ENCODE peak calls at places on chromosomes 7 and 10, in four cellular contexts. S is IMR-90, A is right lobe of liver, F is heart right ventricle. J is an unnamed sample. For H3K36me3, the result is how much of the 10 kb centered on the place peaks cover.

GRCh38 chr7:157079116-157079515 is 59.6 kb upstream of the UBE3C start:
- DNase-seq in S (no peak), A (no peak), F (no peak), J (no peak)

GRCh38 chr10:79351332-79351731 is 4.1 kb downstream of the PPIF start:
- DNase-seq in S (no peak), A (no peak), F (no peak), J (no peak)

GRCh38 chr7:151796091-151796870 is 80.6 kb downstream of the PRKAG2 start:
- DNase-seq in S (peak), A (peak), F (no peak), J (no peak)

GRCh38 chr7:77199008-77199966 is at the start of gene FGL2:
- DNase-seq in S (peak), A (peak), F (peak), J (peak)

GRCh38 chr7:1403844-1404404 is 55.3 kb downstream of the MICALL2 start:
- DNase-seq in S (peak), A (no peak), F (no peak), J (peak)

GRCh38 chr7:26348987-26349809 is 57.5 kb downstream of the SNX10 start:
- DNase-seq in S (no peak), A (no peak), F (no peak), J (no peak)

GRCh38 chr7:90605055-90605454 is 8.9 kb downstream of the CDK14 start:
- DNase-seq in S (no peak), A (no peak), F (no peak), J (no peak)

GRCh38 chr10:127447197-127447596 is 101.9 kb upstream of the NPS start:
- DNase-seq in S (no peak), A (no peak), F (no peak), J (no peak)

GRCh38 chr10:85612378-85612775 is 754.2 kb downstream of the GRID1 start:
- DNase-seq in S (no peak), A (no peak), F (no peak), J (no peak)

GRCh38 chr10:70222340-70222794 is 10.9 kb downstream of the PPA1 start:
- DNase-seq in S (peak), A (no peak), F (no peak), J (no peak)

GRCh38 chr7:14821757-14822480 is 80.6 kb downstream of the DGKB start:
- DNase-seq in S (peak), A (no peak), F (no peak), J (no peak)

GRCh38 chr7:35596061-35596460 is 98.9 kb downstream of the HERPUD2 start:
- DNase-seq in S (peak), A (no peak), F (no peak), J (peak)

GRCh38 chr7:86411804-86412203 is 231.9 kb upstream of the GRM3 start:
- DNase-seq in S (no peak), A (no peak), F (no peak), J (no peak)

GRCh38 chr7:129368389-129368986 is 65.7 kb upstream of the STRIP2 start:
- DNase-seq in S (no peak), A (no peak), F (no peak), J (no peak)

GRCh38 chr10:78462221-78462620 is 428.6 kb downstream of the RPS24 start:
- DNase-seq in S (no peak), A (no peak), F (no peak), J (no peak)

GRCh38 chr7:100588438-100588837 is 2.3 kb downstream of the FBXO24 start:
- DNase-seq in S (peak), A (no peak), F (no peak), J (peak)

GRCh38 chr7:133815677-133816210 is 311.4 kb upstream of the LRGUK start:
- DNase-seq in S (peak), A (no peak), F (no peak), J (no peak)

GRCh38 chr7:31211281-31211680 is 129.2 kb downstream of the NEUROD6 start:
- DNase-seq in S (no peak), A (no peak), F (no peak), J (no peak)

GRCh38 chr7:149729983-149730801 is 43.2 kb downstream of the ZNF467 start:
- DNase-seq in S (no peak), A (no peak), F (peak), J (no peak)

GRCh38 chr10:93384006-93384405 is 98.1 kb downstream of the MYOF start:
- DNase-seq in S (no peak), A (no peak), F (no peak), J (no peak)
- H3K36me3 ChIP-seq in S (under half), A (under half), F (under half), J (under half)

GRCh38 chr10:46539596-46540411 is 16.7 kb downstream of the GPRIN2 start:
- DNase-seq in S (peak), A (no peak), F (no peak), J (peak)

GRCh38 chr10:46541735-46542566 is 14.5 kb downstream of the GPRIN2 start:
- DNase-seq in S (no peak), A (peak), F (no peak), J (no peak)

GRCh38 chr10:46538723-46539426 is 17.6 kb downstream of the GPRIN2 start:
- DNase-seq in S (peak), A (no peak), F (no peak), J (peak)

GRCh38 chr10:46541017-46541661 is 15.3 kb downstream of the GPRIN2 start:
- DNase-seq in S (no peak), A (peak), F (no peak), J (peak)

GRCh38 chr10:46540412-46541016 is 15.9 kb downstream of the GPRIN2 start:
- DNase-seq in S (no peak), A (peak), F (no peak), J (no peak)
- H3K27ac ChIP-seq in S (peak), A (no peak), F (no peak), J (no peak)

GRCh38 chr7:105578496-105578895 is 2.8 kb downstream of the EFCAB10 start:
- DNase-seq in S (peak), A (no peak), F (no peak), J (no peak)

GRCh38 chr7:105580022-105580740 is 1.1 kb downstream of the EFCAB10 start:
- DNase-seq in S (no peak), A (no peak), F (no peak), J (no peak)

GRCh38 chr7:105584165-105584564 is 2.9 kb upstream of the EFCAB10 start:
- DNase-seq in S (no peak), A (no peak), F (no peak), J (no peak)

GRCh38 chr7:105583061-105583460 is 1.8 kb upstream of the EFCAB10 start:
- DNase-seq in S (no peak), A (no peak), F (no peak), J (no peak)

GRCh38 chr7:105581066-105581811 is at the start of gene EFCAB10:
- DNase-seq in S (peak), A (peak), F (peak), J (peak)
- TF ChIP-seq CTCF in S (no peak), A (no peak), F (no peak), J (peak)

GRCh38 chr10:917416-917720 is 14.1 kb downstream of the LARP4B start:
- DNase-seq in S (no peak), A (no peak), F (no peak), J (no peak)

GRCh38 chr10:919481-919880 is 12.0 kb downstream of the LARP4B start:
- DNase-seq in S (no peak), A (no peak), F (no peak), J (no peak)

GRCh38 chr10:916716-917415 is 14.6 kb downstream of the LARP4B start:
- DNase-seq in S (no peak), A (no peak), F (no peak), J (no peak)

GRCh38 chr10:920450-920849 is 11.1 kb downstream of the LARP4B start:
- DNase-seq in S (no peak), A (no peak), F (no peak), J (no peak)

DNA sequence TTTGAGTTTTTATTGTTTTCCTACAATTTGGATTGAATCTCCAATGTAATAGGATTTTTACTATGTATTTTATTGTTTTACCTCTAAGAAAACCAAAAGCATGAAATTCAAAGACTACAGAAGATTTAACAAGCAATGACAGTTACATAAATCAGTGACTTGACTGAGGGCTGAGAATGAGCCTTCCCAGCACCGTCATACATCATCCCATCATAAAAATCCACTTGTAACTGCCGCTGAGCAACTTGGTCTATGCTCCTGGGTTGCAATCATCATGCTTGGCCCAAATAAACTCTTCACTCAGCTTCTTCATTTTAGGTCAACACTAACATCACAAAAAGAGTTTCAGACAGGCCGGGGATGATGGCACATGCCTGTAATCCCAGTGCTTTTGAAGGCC is 13.5 kb downstream of the LARP4B start:
- DNase-seq in S (no peak), A (no peak), F (no peak), J (no peak)
- H3K36me3 ChIP-seq in S (under half), A (under half), F (under half), J (under half)

DNA sequence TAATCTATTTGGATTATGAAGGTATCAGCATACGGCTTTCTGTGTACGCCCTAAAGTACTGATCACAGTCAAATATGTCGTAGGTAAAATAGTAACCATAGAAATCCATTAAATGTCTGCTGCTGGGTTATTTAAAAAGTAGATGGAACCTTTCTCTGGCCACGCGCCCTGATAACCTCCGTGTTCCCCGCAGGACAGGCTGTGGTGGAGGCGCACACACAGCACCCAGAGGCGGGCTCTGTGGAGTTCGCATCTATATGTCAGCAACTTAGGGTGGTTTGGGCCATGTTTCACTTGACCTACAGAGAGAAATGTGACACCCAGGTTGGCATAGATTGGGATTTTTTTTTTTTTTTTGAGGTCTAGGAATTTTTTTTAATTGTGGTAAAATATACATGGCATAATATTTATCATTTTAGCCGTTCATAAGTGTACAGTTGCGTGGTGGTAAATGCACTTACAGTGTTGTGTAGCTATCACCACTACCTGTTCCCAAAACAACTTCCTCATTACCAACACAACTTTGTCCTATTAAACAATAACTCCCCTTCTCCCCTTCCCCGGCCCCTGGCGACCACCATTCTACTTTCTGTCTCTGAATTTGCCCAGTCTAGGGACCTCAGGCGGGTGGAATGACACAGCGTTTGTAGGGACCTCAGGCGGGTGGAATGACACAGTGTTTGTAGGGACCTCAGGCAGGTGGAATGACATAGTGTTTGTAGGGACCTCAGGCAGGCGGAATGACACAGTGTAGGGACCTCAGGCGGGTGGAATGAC is 15.4 kb downstream of the PPP2R2D start:
- DNase-seq in S (no peak), A (no peak), F (no peak), J (no peak)
- H3K27ac ChIP-seq in S (no peak), A (no peak), F (no peak), J (no peak)

GRCh38 chr7:16918288-16918895 is 36.6 kb upstream of the AGR3 start:
- DNase-seq in S (peak), A (no peak), F (no peak), J (peak)
- TF ChIP-seq CTCF in S (peak), A (peak), F (peak), J (peak)

DNA sequence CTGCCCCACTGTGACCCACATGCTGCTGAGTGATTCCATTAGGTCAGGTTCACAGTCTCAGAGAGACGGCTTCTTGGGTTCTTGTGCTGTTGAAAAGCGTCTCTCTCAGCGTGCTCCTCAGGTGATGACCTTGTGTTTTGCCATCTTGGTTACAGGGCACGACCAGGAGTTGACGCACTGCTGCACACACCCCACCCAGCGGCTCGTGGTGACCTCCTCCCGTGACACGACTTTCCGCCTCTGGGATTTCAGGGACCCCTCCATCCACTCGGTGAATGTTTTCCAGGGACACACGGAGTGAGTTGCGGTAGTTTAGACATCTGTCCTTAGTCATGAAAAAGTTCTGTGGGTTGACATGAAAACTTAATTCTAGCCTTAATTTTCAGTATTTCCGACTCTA is 48.8 kb downstream of the WDR37 start:
- DNase-seq in S (no peak), A (no peak), F (no peak), J (no peak)
- H3K36me3 ChIP-seq in S (half or more), A (half or more), F (half or more), J (under half)